ENCODE peak calls at places on chromosomes 7 and 10, in five cellular contexts. W, N, T, S and K are unnamed samples.

GRCh38 chr10:27088263-27089044 is 11.8 kb downstream of the ANKRD26 start:
- DNase-seq in W (no peak), S (no peak), T (no peak), N (no peak), K (no peak)

GRCh38 chr7:133310232-133310852 is 57.5 kb downstream of the EXOC4 start:
- DNase-seq in N (no peak), S (no peak), W (no peak), T (no peak), K (no peak)

GRCh38 chr10:132279873-132280645 is 27.7 kb downstream of the STK32C start:
- DNase-seq in T (peak; percentile 21), S (no peak), N (no peak), W (no peak), K (no peak)

GRCh38 chr7:30359957-30360356 is 75.6 kb downstream of the ZNRF2 start:
- DNase-seq in T (no peak), S (no peak), W (no peak), N (no peak), K (no peak)

GRCh38 chr7:46352335-46352954 is 431.4 kb upstream of the IGFBP3 start:
- DNase-seq in N (peak; percentile 69), T (peak; percentile 13), S (peak; percentile 35), W (no peak), K (peak; percentile 4)

GRCh38 chr10:73940634-73941221 is 29.8 kb downstream of the PLAU start:
- DNase-seq in S (no peak), N (peak; percentile 91), W (peak; percentile 96), T (peak; percentile 96), K (peak; percentile 77)

GRCh38 chr10:23686722-23687121 is 247.8 kb downstream of the OTUD1 start:
- DNase-seq in S (no peak), W (no peak), N (no peak), T (no peak), K (no peak)

GRCh38 chr7:51757960-51758359 is 441.4 kb upstream of the COBL start:
- DNase-seq in S (no peak), T (no peak), N (no peak), W (no peak), K (no peak)

GRCh38 chr10:31134303-31134928 is 102.8 kb upstream of the ZNF438 start:
- DNase-seq in W (no peak), N (no peak), S (peak; percentile 11), T (no peak), K (no peak)

GRCh38 chr7:142855401-142855743 is 496 bp downstream of the EPHB6 start:
- DNase-seq in T (no peak), N (no peak), S (no peak), W (no peak), K (no peak)
- TF ChIP-seq CTCF in T (no peak), N (peak; percentile 24), S (no peak), W (no peak), K (no peak)

GRCh38 chr10:72834183-72834825 is 59.2 kb upstream of the OIT3 start:
- DNase-seq in N (peak; percentile 57), S (peak; percentile 28), T (peak; percentile 17), W (no peak), K (peak; percentile 55)
- TF ChIP-seq GABPA in N (no peak), S (no peak), T (no peak), W (no peak), K (no peak)

DNA sequence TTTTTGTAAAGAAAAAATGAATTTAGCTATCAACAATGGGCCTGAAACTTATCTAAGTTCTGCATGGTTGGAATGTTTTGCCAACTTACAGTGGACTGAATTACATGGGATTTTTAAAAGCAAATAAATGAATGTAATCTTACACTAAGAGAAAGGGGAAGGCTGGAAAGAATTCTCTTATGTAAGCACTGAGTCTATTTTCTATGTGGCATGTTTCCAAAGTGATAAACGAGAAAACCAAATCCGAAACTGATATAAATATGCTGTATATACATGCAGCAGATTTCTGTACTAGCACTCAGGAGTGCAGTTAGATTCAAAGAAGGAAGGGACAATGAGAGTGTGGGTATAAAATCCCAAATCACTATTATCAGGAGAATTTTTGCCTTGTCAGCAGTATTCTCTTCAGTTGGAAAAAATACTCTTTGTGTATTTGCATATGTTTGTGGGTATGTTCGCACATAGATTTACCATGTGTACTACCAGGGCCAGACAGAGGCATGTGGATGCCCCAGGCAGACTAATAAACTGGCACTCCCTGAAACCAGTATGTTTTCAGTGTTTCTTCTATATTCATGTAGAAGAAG is 334.3 kb upstream of the SEMA3D start:
- DNase-seq in N (no peak), W (no peak), S (no peak), T (no peak), K (no peak)
- TF ChIP-seq POLR2AphosphoS5 in N (no peak), W (no peak), S (no peak), T (no peak), K (no peak)

GRCh38 chr10:104351067-104351681 is 2.5 kb upstream of the CFAP58 start:
- DNase-seq in S (no peak), T (no peak), N (no peak), W (no peak), K (peak; percentile 81)
- TF ChIP-seq CTCF in S (no peak), T (no peak), N (no peak), W (no peak), K (no peak)

GRCh38 chr7:106643189-106643588 is 17.8 kb downstream of the CCDC71L start:
- DNase-seq in S (no peak), T (no peak), N (no peak), W (no peak), K (no peak)
- TF ChIP-seq GABPA in S (no peak), T (no peak), N (no peak), W (no peak), K (no peak)

DNA sequence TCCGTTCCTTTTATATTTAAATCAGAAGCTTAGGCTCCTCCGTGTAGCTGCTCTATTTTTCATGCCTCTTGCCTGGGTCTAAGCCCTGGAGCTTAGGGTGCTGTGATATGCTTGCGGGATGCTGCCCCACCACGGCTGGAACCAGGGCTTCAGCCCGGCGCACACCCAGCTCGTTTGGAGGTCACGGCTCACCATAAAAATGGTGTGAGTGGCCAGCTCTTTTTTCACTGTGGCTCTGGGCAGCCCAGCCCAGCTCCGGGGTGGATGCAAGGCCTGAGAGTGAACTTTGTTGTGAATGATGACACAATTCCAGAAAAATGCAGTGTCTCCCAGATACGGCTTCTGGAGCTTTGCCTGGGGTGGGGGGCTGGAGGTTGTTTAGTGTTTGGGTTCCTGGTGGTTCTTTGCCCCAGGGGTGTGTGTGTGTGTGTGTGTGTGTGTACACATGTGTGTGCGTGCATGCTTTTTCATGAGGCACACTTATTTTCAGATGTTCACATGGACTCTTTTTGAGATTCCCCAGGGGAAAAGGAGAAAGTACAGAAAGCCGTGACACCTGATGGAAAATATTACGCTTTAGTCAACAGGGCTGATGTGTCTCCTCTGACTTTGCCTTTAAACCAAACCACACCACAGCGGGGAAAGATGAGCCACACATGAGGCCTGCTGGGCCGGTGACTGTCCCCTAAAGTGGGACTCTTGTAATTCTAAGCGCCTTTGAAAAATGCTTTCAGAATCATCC is 46.2 kb downstream of the GRK5 start:
- DNase-seq in T (no peak), N (peak; percentile 44), W (no peak), S (no peak), K (no peak)
- TF ChIP-seq POLR2AphosphoS5 in T (no peak), N (peak; percentile 9), W (peak; percentile 22), S (no peak), K (no peak)